ENCODE peak calls at places on chromosomes 12 and 14, in ten cellular contexts. N, T, G, Z, I, A, B, Y, K and X are unnamed samples.
A peak's percentile ranks its signal among the peaks of the same experiment; 100 is the strongest.

GRCh38 chr12:68435816-68436215 is 103.7 kb upstream of the MDM1 start:
- DNase-seq in N (no peak), T (no peak), G (no peak), Z (no peak), I (no peak), A (no peak), B (no peak), Y (no peak), K (no peak), X (no peak)

GRCh38 chr14:21300892-21301291 is 21.0 kb downstream of the RPGRIP1 start:
- DNase-seq in N (peak; percentile 14), T (no peak), G (peak; percentile 74), Z (no peak), I (no peak), A (no peak), B (no peak), Y (no peak), K (peak; percentile 86), X (no peak)

GRCh38 chr12:111268738-111269572 is 99.9 kb downstream of the PHETA1 start:
- DNase-seq in N (no peak), T (no peak), G (peak; percentile 51), Z (no peak), I (no peak), A (no peak), B (no peak), Y (no peak), K (no peak), X (no peak)

GRCh38 chr14:101992708-101993107 is 28.3 kb downstream of the DYNC1H1 start:
- DNase-seq in N (no peak), T (no peak), G (peak; percentile 62), Z (no peak), I (no peak), A (peak; percentile 48), B (no peak), Y (no peak), K (no peak), X (no peak)

GRCh38 chr12:76152161-76152807 is 67.8 kb upstream of the NAP1L1 start:
- DNase-seq in N (no peak), T (no peak), G (peak; percentile 9), Z (no peak), I (no peak), A (no peak), B (no peak), Y (no peak), K (peak; percentile 73), X (no peak)

GRCh38 chr12:66753810-66754209 is 74.9 kb upstream of the GRIP1 start:
- DNase-seq in N (no peak), T (no peak), G (no peak), Z (no peak), I (no peak), A (no peak), B (no peak), Y (no peak), K (no peak), X (no peak)

GRCh38 chr14:22039938-22040780 is 366.5 kb upstream of the OR4E1 start:
- DNase-seq in N (no peak), T (no peak), G (peak; percentile 45), Z (no peak), I (peak; percentile 36), A (no peak), B (no peak), Y (no peak), K (no peak), X (no peak)

GRCh38 chr12:2783936-2784600 is 10.7 kb upstream of the FKBP4 start:
- DNase-seq in N (peak; percentile 20), T (peak; percentile 18), G (peak; percentile 54), Z (no peak), I (peak; percentile 59), A (peak; percentile 78), B (peak; percentile 76), Y (peak; percentile 51), K (peak; percentile 96), X (no peak)

GRCh38 chr12:52390739-52391617 is 5.5 kb upstream of the KRT84 start:
- DNase-seq in N (no peak), T (no peak), G (no peak), Z (no peak), I (peak; percentile 49), A (no peak), B (no peak), Y (no peak), K (peak; percentile 78), X (no peak)

GRCh38 chr12:49966511-49967041 is 4.9 kb downstream of the AQP5 start:
- DNase-seq in N (no peak), T (no peak), G (no peak), Z (no peak), I (no peak), A (no peak), B (no peak), Y (no peak), K (peak; percentile 82), X (no peak)

GRCh38 chr12:49549735-49550710 is 11.2 kb downstream of the KCNH3 start:
- DNase-seq in N (peak; percentile 92), T (no peak), G (no peak), Z (no peak), I (no peak), A (no peak), B (no peak), Y (no peak), K (peak; percentile 75), X (no peak)

GRCh38 chr12:40439771-40440492 is 215.1 kb downstream of the LRRK2 start:
- DNase-seq in N (no peak), T (no peak), G (no peak), Z (no peak), I (no peak), A (no peak), B (no peak), Y (peak; percentile 6), K (no peak), X (no peak)

GRCh38 chr14:36944307-36945010 is 227.9 kb downstream of the SLC25A21 start:
- DNase-seq in N (no peak), T (peak; percentile 83), G (no peak), Z (no peak), I (no peak), A (no peak), B (no peak), Y (peak; percentile 20), K (no peak), X (no peak)

GRCh38 chr12:71159260-71159659 is 1.5 kb upstream of the TSPAN8 start:
- DNase-seq in N (no peak), T (no peak), G (no peak), Z (no peak), I (no peak), A (no peak), B (no peak), Y (no peak), K (no peak), X (no peak)

GRCh38 chr14:68552597-68552996 is 240.3 kb downstream of the ZFP36L1 start:
- DNase-seq in N (no peak), T (peak; percentile 36), G (no peak), Z (peak; percentile 58), I (no peak), A (peak; percentile 57), B (no peak), Y (no peak), K (no peak), X (no peak)